ENCODE peak calls at places on chromosomes 11 and 22, in eight cellular contexts. L, F, X, E, O, V, Y and I are unnamed samples.

GRCh38 chr22:34579519-34579918 is 486.4 kb upstream of the ISX start:
- DNase-seq in L (no peak), F (no peak), X (no peak), E (no peak), O (no peak), V (no peak), Y (no peak), I (no peak)

GRCh38 chr11:61567286-61568061 is 13.4 kb downstream of the SYT7 start:
- DNase-seq in L (peak), F (peak), X (peak), E (peak), O (peak), V (peak), Y (no peak), I (no peak)

GRCh38 chr11:87295237-87295636 is 257.5 kb downstream of the TMEM135 start:
- DNase-seq in L (no peak), F (no peak), X (no peak), E (no peak), O (no peak), V (no peak), Y (no peak), I (no peak)

GRCh38 chr11:57202282-57202681 is 20.5 kb downstream of the LRRC55 start:
- DNase-seq in L (no peak), F (no peak), X (no peak), E (no peak), O (no peak), V (no peak), Y (no peak), I (no peak)

GRCh38 chr22:22810018-22810427 is 77.6 kb upstream of the IGLL5 start:
- DNase-seq in L (no peak), F (peak), X (no peak), E (no peak), O (no peak), V (no peak), Y (no peak), I (peak)

GRCh38 chr11:116835791-116836647 is 1.4 kb downstream of the APOA1 start:
- DNase-seq in L (no peak), F (peak), X (peak), E (peak), O (peak), V (peak), Y (peak), I (peak)

GRCh38 chr11:30368394-30368793 is 45.5 kb downstream of the ARL14EP start:
- DNase-seq in L (no peak), F (no peak), X (no peak), E (no peak), O (no peak), V (no peak), Y (no peak), I (no peak)

GRCh38 chr11:64049509-64049908 is 13.8 kb downstream of the FLRT1 start:
- DNase-seq in L (no peak), F (no peak), X (no peak), E (no peak), O (no peak), V (no peak), Y (no peak), I (no peak)

GRCh38 chr11:88179966-88180629 is 4.9 kb upstream of the RAB38 start:
- DNase-seq in L (no peak), F (no peak), X (no peak), E (no peak), O (no peak), V (peak), Y (no peak), I (no peak)

GRCh38 chr22:43213066-43213465 is 26.1 kb upstream of the TTLL12 start:
- DNase-seq in L (no peak), F (no peak), X (no peak), E (no peak), O (no peak), V (no peak), Y (no peak), I (no peak)

GRCh38 chr11:117431436-117431835 is 103.8 kb downstream of the CEP164 start:
- DNase-seq in L (no peak), F (no peak), X (no peak), E (no peak), O (no peak), V (no peak), Y (no peak), I (no peak)

GRCh38 chr11:66800720-66801428 is 42.4 kb upstream of the RCE1 start:
- DNase-seq in L (no peak), F (no peak), X (no peak), E (peak), O (no peak), V (no peak), Y (no peak), I (no peak)

GRCh38 chr11:18313985-18314763 is 7.8 kb downstream of the HPS5 start:
- DNase-seq in L (peak), F (no peak), X (no peak), E (no peak), O (peak), V (peak), Y (no peak), I (no peak)